ENCODE peak calls at places on chromosomes 4 and X, in six cellular contexts. S is activated CD8-positive, alpha-beta T cell treated with anti-CD3 and anti-CD28 coated beads for 36 hours; F is fibroblast of mammary gland; N is upper lobe of right lung; V is GM20000; B is glutamatergic neuron. C is an unnamed sample.

GRCh38 chr4:164350086-164350485 is 403.8 kb upstream of the SMIM31 start:
- DNase-seq in S (no peak), F (peak), N (no peak), V (no peak), B (no peak), C (no peak)

GRCh38 chr4:3302786-3303444 is 10.1 kb downstream of the RGS12 start:
- DNase-seq in S (peak), F (no peak), N (peak), V (no peak), B (no peak), C (no peak)

GRCh38 chrX:123961268-123962005 is at the start of gene STAG2:
- DNase-seq in S (peak), F (peak), N (peak), V (peak), B (peak), C (peak)

GRCh38 chr4:6746721-6747689 is 31.0 kb downstream of the BLOC1S4 start:
- DNase-seq in S (no peak), F (peak), N (peak), V (no peak), B (no peak), C (no peak)

GRCh38 chr4:38634047-38634759 is 29.8 kb upstream of the KLF3 start:
- DNase-seq in S (no peak), F (no peak), N (no peak), V (no peak), B (no peak), C (peak)

GRCh38 chr4:2059034-2059725 is at the start of gene NAT8L:
- DNase-seq in S (peak), F (no peak), N (no peak), V (peak), B (peak), C (peak)

GRCh38 chr4:11079171-11079570 is 349.5 kb downstream of the HS3ST1 start:
- DNase-seq in S (no peak), F (peak), N (no peak), V (no peak), B (no peak), C (no peak)

GRCh38 chr4:69497081-69497480 is 1.4 kb upstream of the UGT2B4 start:
- DNase-seq in S (no peak), F (peak), N (no peak), V (no peak), B (no peak), C (no peak)

GRCh38 chr4:48854982-48855381 is 24.1 kb downstream of the OCIAD1 start:
- DNase-seq in S (no peak), F (no peak), N (no peak), V (no peak), B (no peak), C (peak)

GRCh38 chrX:119389854-119390501 is 9.2 kb upstream of the SLC25A43 start:
- DNase-seq in S (no peak), F (no peak), N (no peak), V (no peak), B (no peak), C (peak)

GRCh38 chr4:7291372-7292135 is 99.2 kb downstream of the SORCS2 start:
- DNase-seq in S (no peak), F (no peak), N (no peak), V (no peak), B (no peak), C (peak)

GRCh38 chrX:134174859-134175258 is 62.1 kb upstream of the CCDC160 start:
- DNase-seq in S (no peak), F (no peak), N (no peak), V (no peak), B (peak), C (no peak)

GRCh38 chrX:39874202-39874816 is 223.4 kb downstream of the BCOR start:
- DNase-seq in S (peak), F (no peak), N (no peak), V (peak), B (no peak), C (no peak)

GRCh38 chr4:100590308-100590707 is 72.5 kb upstream of the EMCN start:
- DNase-seq in S (no peak), F (no peak), N (no peak), V (no peak), B (no peak), C (no peak)

GRCh38 chr4:158176108-158176507 is 3.3 kb upstream of the GASK1B start:
- DNase-seq in S (no peak), F (peak), N (peak), V (no peak), B (no peak), C (no peak)

GRCh38 chr4:95510145-95510544 is 38.6 kb downstream of the UNC5C start:
- DNase-seq in S (no peak), F (peak), N (no peak), V (peak), B (no peak), C (peak)

GRCh38 chrX:11190745-11191510 is 79.8 kb downstream of the HCCS start:
- DNase-seq in S (no peak), F (no peak), N (no peak), V (no peak), B (no peak), C (no peak)

GRCh38 chr4:150033937-150034336 is 44.3 kb upstream of the DCLK2 start:
- DNase-seq in S (no peak), F (peak), N (no peak), V (no peak), B (no peak), C (peak)

GRCh38 chr4:14264437-14264836 is 636.9 kb upstream of the BOD1L1 start:
- DNase-seq in S (no peak), F (peak), N (no peak), V (no peak), B (no peak), C (peak)

GRCh38 chrX:48697182-48697727 is 721 bp downstream of the SUV39H1 start:
- DNase-seq in S (no peak), F (no peak), N (no peak), V (no peak), B (no peak), C (no peak)

DNA sequence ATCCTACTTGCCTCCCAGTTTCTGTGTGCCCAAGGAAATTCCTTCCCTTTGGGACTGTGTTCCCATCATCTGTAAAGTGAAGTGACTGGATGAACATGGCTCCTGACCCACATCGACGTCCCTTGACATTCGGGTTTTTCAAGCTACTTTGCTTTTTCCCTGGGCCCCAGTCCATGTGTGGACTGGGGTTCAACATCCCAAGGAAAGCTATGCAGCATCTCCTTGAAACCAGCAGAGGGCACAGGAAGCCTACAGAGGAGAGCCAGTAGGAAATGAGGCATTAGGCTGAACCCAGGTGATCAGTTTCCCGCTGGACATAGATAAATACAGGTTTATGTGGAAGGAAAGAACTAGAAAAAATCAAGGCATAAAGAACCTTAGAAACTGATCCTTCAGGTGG is 145.1 kb upstream of the ARHGEF9 start:
- DNase-seq in S (no peak), F (peak), N (no peak), V (no peak), B (no peak), C (no peak)
- TF ChIP-seq CTCF in S (no peak), F (peak), N (peak), V (no peak), B (peak), C (no peak)

DNA sequence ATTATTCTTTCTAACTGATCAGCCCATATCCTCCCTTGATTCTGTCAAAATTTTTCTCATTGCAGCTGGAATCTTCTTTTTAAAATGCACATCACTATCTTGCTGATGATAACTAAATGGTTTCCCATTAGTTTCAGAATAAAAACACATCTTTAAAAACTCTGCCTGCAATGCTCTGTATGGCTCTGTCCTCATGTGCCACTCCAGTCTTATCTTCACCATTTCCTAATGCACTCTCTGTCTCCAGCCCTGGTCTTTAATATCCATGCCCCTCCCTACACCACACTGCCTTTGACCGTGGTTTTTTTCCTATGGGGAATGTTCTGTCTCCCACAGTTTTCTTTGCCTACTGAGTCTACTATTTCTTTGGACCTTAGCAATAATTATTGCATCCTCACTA is 244.1 kb upstream of the ARSJ start:
- DNase-seq in S (no peak), F (no peak), N (no peak), V (no peak), B (no peak), C (no peak)
- TF ChIP-seq CTCF in S (no peak), F (no peak), N (no peak), V (no peak), B (no peak), C (no peak)

DNA sequence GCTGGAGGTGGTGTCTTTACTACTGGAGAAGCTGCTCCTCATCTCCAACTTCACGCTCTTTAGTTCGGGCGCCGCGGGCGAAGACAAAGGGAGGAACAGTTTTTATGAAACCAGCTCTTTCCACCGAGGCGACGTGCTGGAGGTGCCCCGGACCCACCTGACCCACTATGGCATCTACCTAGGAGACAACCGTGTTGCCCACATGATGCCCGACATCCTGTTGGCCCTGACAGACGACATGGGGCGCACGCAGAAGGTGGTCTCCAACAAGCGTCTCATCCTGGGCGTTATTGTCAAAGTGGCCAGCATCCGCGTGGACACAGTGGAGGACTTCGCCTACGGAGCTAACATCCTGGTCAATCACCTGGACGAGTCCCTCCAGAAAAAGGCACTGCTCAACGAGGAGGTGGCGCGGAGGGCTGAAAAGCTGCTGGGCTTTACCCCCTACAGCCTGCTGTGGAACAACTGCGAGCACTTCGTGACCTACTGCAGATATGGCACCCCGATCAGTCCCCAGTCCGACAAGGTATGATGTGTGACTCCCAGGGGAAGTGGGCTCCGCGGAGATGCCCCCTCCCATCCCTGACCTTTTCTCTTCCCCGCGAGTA is 645 bp downstream of the LRAT start:
- DNase-seq in S (no peak), F (no peak), N (no peak), V (no peak), B (no peak), C (no peak)
- TF ChIP-seq CTCF in S (no peak), F (no peak), N (no peak), V (no peak), B (no peak), C (no peak)

DNA sequence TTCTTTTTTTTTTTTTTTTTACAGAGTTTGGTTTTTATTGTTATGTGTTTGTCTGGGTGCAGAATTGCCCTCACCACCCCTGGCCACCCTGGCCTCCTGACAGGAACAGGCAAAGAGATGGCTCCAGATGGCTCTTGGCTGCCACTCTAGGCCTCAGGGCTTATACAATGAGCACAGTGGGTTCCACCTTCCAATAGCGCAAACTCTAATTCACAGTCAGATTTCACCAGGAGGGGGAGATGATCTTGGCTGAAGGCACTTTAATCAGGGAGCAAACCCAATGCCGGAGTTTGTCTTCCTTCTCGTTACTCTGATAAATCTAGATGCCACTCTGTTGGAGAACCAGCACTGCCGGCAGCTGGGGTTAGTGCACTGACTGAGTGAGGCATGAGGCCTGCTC is 24.9 kb downstream of the CPE start:
- DNase-seq in S (no peak), F (no peak), N (no peak), V (no peak), B (no peak), C (no peak)
- TF ChIP-seq CTCF in S (no peak), F (no peak), N (no peak), V (no peak), B (no peak), C (no peak)

DNA sequence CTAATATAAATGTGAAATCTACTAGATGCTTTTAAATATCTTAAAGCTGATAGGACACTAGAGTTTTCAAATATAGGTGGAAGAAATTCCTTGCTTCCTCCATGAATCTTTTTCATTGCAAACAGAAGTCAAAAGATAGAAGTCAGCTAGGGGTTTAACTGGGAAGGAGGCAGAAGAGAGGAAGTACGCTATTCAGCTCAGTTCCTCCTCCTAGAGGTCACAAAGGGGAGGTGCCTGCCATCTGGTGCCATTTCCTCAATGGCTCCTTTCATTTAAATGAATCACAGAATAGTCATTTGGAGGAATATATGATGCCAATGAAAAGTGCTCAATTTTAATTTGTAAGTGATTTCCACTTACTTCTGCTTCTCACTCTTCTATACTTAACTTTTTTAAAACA is 8.5 kb downstream of the COL25A1 start:
- DNase-seq in S (peak), F (peak), N (no peak), V (peak), B (peak), C (peak)
- TF ChIP-seq CTCF in S (peak), F (peak), N (peak), V (peak), B (peak), C (peak)

GRCh38 chr4:72886602-72887001 is 182.9 kb downstream of the COX18 start:
- DNase-seq in S (no peak), F (peak), N (no peak), V (no peak), B (no peak), C (no peak)
- TF ChIP-seq CTCF in S (no peak), F (peak), N (peak), V (no peak), B (peak), C (peak)

DNA sequence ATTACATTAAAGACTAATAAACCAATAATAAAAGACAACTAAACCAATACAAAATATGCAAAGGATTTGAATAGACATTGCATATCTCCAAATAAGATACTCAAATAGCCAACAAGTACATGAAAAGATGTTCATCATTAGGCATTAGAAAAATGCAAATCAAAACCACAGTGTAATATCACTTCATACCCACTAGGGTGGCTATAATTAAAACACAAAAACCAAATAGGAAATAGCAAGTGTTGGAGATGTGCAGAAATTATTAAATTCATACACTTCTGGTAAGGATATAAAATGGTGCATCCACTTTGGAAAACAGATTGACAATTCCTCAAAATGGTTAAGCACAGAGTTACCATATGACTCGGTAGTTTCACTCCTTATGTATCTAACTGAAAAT is 860.8 kb upstream of the DIAPH2 start:
- DNase-seq in S (no peak), F (no peak), N (no peak), V (no peak), B (no peak), C (no peak)
- TF ChIP-seq CTCF in S (no peak), F (peak), N (no peak), V (no peak), B (peak), C (no peak)

GRCh38 chrX:110421499-110422455 is 63.1 kb downstream of the RTL9 start:
- DNase-seq in S (no peak), F (no peak), N (no peak), V (no peak), B (no peak), C (no peak)

GRCh38 chrX:110418857-110419249 is 60.2 kb downstream of the RTL9 start:
- DNase-seq in S (no peak), F (peak), N (no peak), V (no peak), B (no peak), C (peak)

GRCh38 chrX:110417128-110417527 is 58.5 kb downstream of the RTL9 start:
- DNase-seq in S (no peak), F (no peak), N (no peak), V (no peak), B (no peak), C (no peak)

GRCh38 chrX:110418220-110418856 is 59.7 kb downstream of the RTL9 start:
- DNase-seq in S (no peak), F (peak), N (peak), V (no peak), B (peak), C (peak)

GRCh38 chrX:110420771-110421498 is 62.3 kb downstream of the RTL9 start:
- DNase-seq in S (no peak), F (peak), N (no peak), V (no peak), B (no peak), C (no peak)
- TF ChIP-seq CTCF in S (no peak), F (peak), N (no peak), V (no peak), B (peak), C (peak)

C was measured in fibroblast of villous mesenchyme.